ENCODE peak calls at places on chromosomes 11 and 22, in five cellular contexts. N is K562, I is HCT116, A is GM12878, G is HepG2. M is an unnamed sample.

GRCh38 chr11:69313992-69314391 is 20.0 kb downstream of the MYEOV start:
- DNase-seq in N (no peak), A (no peak), G (no peak), I (no peak), M (no peak)

GRCh38 chr11:40032331-40032730 is 1427.1 kb downstream of the LRRC4C start:
- DNase-seq in A (no peak), G (no peak), N (no peak), I (no peak), M (no peak)

GRCh38 chr11:62438641-62439040 is 19.8 kb downstream of the SCGB1A1 start:
- DNase-seq in A (no peak), G (peak; percentile 77), I (no peak), N (no peak), M (no peak)

GRCh38 chr22:24833881-24834495 is 28.0 kb downstream of the SGSM1 start:
- DNase-seq in A (no peak), I (no peak), G (no peak), N (no peak), M (no peak)

GRCh38 chr11:80815752-80816453 is 1375.1 kb upstream of the TENM4 start:
- DNase-seq in G (no peak), A (peak; percentile 69), I (no peak), N (no peak), M (no peak)

GRCh38 chr11:116078101-116078561 is 573.9 kb upstream of the CADM1 start:
- DNase-seq in I (no peak), G (peak; percentile 15), N (no peak), A (no peak), M (peak; percentile 59)

GRCh38 chr11:57752954-57753353 is 1.3 kb upstream of the BTBD18 start:
- DNase-seq in N (no peak), G (no peak), I (no peak), A (no peak), M (no peak)

GRCh38 chr11:19281041-19281440 is 40.3 kb upstream of the E2F8 start:
- DNase-seq in A (peak; percentile 23), N (no peak), G (no peak), I (no peak), M (peak; percentile 47)

GRCh38 chr22:23117890-23118646 is 23.7 kb downstream of the RSPH14 start:
- DNase-seq in G (no peak), N (peak; percentile 61), A (no peak), I (no peak), M (no peak)

GRCh38 chr11:63802637-63803414 is 10.4 kb upstream of the SPINDOC start:
- DNase-seq in I (peak; percentile 72), A (no peak), N (peak; percentile 72), G (no peak), M (no peak)

GRCh38 chr22:30858976-30859713 is 109.4 kb downstream of the MORC2 start:
- DNase-seq in G (no peak), N (no peak), I (no peak), A (no peak), M (no peak)

GRCh38 chr11:69483696-69484426 is 2.4 kb downstream of the LINC01488 start:
- DNase-seq in A (no peak), N (no peak), G (no peak), I (no peak), M (no peak)

GRCh38 chr22:19812910-19813309 is 41.8 kb downstream of the GNB1L start:
- DNase-seq in N (no peak), A (no peak), I (no peak), G (no peak), M (no peak)

GRCh38 chr11:116601734-116602636 is 170.8 kb downstream of the BUD13 start:
- DNase-seq in G (no peak), A (no peak), N (no peak), I (no peak), M (no peak)

GRCh38 chr11:102853956-102854355 is 10.5 kb upstream of the MMP3 start:
- DNase-seq in A (no peak), G (no peak), I (no peak), N (no peak), M (no peak)

GRCh38 chr11:75450826-75451783 is 18.1 kb upstream of the KLHL35 start:
- DNase-seq in I (no peak), N (peak; percentile 86), G (no peak), A (no peak), M (peak; percentile 68)

GRCh38 chr11:71212871-71213559 is 39.4 kb downstream of the SHANK2 start:
- DNase-seq in A (no peak), I (no peak), N (no peak), G (no peak), M (no peak)

GRCh38 chr11:79466411-79466810 is 25.6 kb upstream of the TENM4 start:
- DNase-seq in N (no peak), I (no peak), G (no peak), A (no peak), M (no peak)

GRCh38 chr11:122861631-122862030 is 20.9 kb upstream of the JHY start:
- DNase-seq in N (no peak), A (no peak), G (no peak), I (no peak), M (no peak)

GRCh38 chr22:32646476-32646875 is 155.0 kb upstream of the TIMP3 start:
- DNase-seq in A (no peak), G (no peak), N (no peak), I (no peak), M (no peak)

GRCh38 chr11:126929186-126930085 is 71.1 kb downstream of the KIRREL3 start:
- DNase-seq in I (no peak), A (no peak), N (no peak), G (no peak), M (no peak)

GRCh38 chr22:49564666-49565515 is 262.8 kb downstream of the BRD1 start:
- DNase-seq in N (no peak), G (no peak), I (no peak), A (no peak), M (no peak)

GRCh38 chr11:131371791-131372104 is 1.3 kb downstream of the NTM start:
- DNase-seq in I (no peak), N (no peak), G (no peak), A (no peak), M (no peak)

GRCh38 chr11:2825261-2825885 is 60.2 kb downstream of the CDKN1C start:
- DNase-seq in I (no peak), N (peak; percentile 32), G (peak; percentile 21), A (no peak), M (no peak)

GRCh38 chr11:47908198-47908597 is 60.0 kb upstream of the NUP160 start:
- DNase-seq in I (no peak), G (no peak), A (no peak), N (no peak), M (no peak)

GRCh38 chr22:39991164-39991860 is 3.4 kb upstream of the FAM83F start:
- DNase-seq in I (no peak), A (no peak), N (no peak), G (peak; percentile 40), M (no peak)

GRCh38 chr11:67354314-67355022 is 1.1 kb upstream of the POLD4 start:
- DNase-seq in G (peak; percentile 97), I (peak; percentile 92), A (no peak), N (peak; percentile 89), M (no peak)

GRCh38 chr11:67353317-67354313 is at the start of gene POLD4:
- DNase-seq in G (peak; percentile 89), I (no peak), A (peak; percentile 95), N (peak; percentile 99), M (peak; percentile 97)

GRCh38 chr11:67355023-67355793 is 1.9 kb upstream of the POLD4 start:
- DNase-seq in I (no peak), N (no peak), G (no peak), A (no peak), M (peak; percentile 7)

GRCh38 chr11:67351275-67352005 is 1.9 kb downstream of the POLD4 start:
- DNase-seq in G (no peak), N (peak; percentile 73), A (no peak), I (peak; percentile 62), M (peak; percentile 69)

GRCh38 chr11:67352546-67353316 is 615 bp downstream of the POLD4 start:
- DNase-seq in I (no peak), N (no peak), G (peak; percentile 20), A (no peak), M (no peak)
- TF ChIP-seq ZBTB33 in I (no peak), N (no peak), G (no peak), A (no peak), M (no peak)

GRCh38 chr11:12827929-12828812 is 153.9 kb downstream of the TEAD1 start:
- DNase-seq in G (peak; percentile 66), N (no peak), A (no peak), I (no peak), M (no peak)
- TF ChIP-seq POLR2AphosphoS5 in G (peak; percentile 68), N (no peak), A (no peak), I (no peak), M (no peak)

DNA sequence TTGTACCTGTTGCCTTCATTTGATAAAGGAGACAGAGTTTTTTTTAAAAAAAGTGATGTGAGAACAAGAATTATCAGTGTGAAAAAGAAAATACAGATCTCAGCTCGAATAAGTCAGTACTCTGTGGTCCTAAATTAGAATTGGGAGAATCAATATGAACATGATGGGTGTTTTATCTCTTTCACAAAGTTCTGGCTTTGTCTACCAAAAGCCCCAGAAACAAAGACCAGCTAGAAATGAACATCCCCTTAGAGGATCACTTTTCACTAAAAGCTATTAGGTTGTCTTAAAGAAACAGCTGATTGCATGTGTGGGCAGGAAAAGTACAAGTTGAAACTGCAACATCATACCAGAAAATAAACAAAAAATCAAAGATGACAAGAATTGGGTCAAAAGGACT is 8.4 kb upstream of the ST14 start:
- DNase-seq in G (no peak), N (no peak), I (no peak), A (no peak), M (no peak)
- TF ChIP-seq ZBTB33 in G (no peak), N (no peak), I (no peak), A (no peak), M (no peak)

GRCh38 chr11:635945-636510 is 1.0 kb upstream of the DRD4 start:
- DNase-seq in I (no peak), G (no peak), N (no peak), A (no peak), M (peak; percentile 15)
- TF ChIP-seq POLR2AphosphoS5 in I (no peak), G (no peak), N (no peak), A (no peak), M (no peak)

GRCh38 chr11:66340596-66341501 is 4.1 kb downstream of the BRMS1 start:
- DNase-seq in A (no peak), I (no peak), G (no peak), N (no peak), M (peak; percentile 1)
- TF ChIP-seq ZBTB33 in A (no peak), I (no peak), G (no peak), N (no peak), M (no peak)

DNA sequence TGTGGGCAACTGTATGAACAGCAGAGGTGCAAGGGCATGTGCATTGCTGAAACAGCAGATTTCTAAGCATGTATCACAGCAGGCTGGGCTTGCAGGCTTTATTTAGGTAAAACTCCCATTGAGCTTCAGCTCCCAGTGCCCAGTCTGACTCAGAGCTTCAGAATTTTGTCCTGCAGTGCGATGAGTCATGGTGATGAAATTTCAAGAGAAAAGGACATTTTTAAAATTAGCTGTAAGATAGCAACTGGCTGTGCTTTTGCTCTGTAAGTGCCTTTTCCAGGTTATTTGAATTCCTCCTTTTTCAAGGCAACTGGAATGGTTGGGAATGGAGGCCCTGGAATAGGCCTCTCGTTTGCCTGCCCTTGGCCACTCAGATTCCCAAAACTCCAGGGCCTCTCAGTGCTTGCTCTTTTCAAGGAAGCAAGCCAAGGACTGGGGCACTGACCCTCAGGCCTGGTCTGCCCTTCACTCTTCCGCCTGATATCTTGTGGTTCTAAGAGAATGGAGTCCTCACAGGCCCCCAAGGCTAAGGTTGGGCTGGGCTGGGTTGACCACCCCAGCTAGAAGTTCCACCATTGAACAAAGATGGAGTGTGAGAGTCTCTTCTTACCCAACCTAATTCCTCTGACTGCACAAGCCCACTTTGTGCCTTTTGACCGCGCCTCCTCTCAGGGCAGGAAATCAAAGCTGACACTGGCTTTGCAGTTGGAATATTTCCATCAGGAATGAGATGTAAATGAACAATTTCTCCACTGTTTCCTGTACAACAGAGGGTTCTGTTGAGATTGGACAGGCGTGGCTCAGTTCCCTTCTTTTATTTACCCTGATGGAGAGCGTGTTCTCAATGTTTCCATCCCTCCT is 59.5 kb upstream of the PRSS23 start:
- DNase-seq in I (peak; percentile 89), N (peak; percentile 27), G (peak; percentile 78), A (no peak), M (no peak)
- TF ChIP-seq POLR2AphosphoS5 in I (peak; percentile 22), N (no peak), G (no peak), A (no peak), M (peak; percentile 76)